ENCODE peak calls at places on chromosomes 1 and 21, in four cellular contexts. One of them, this sample, is unnamed.
A peak's percentile ranks its signal among the peaks of the same experiment; 100 is the strongest.

GRCh38 chr1:235011064-235011598 is 117.5 kb downstream of the TOMM20 start:
- DNase-seq in activated CD4-positive, alpha-beta T cell treated with anti-CD3 and anti-CD28 coated beads, Interleukin-2, amount 50 U/mL, for 24 hours: peak; percentile 40
- DNase-seq in left ventricle myocardium inferior: no peak
- DNase-seq in A549: no peak
- DNase-seq in this sample: no peak

GRCh38 chr1:41485605-41486004 is 1.1 kb upstream of the EDN2 start:
- DNase-seq in left ventricle myocardium inferior: no peak
- DNase-seq in A549: peak; percentile 35
- DNase-seq in activated CD4-positive, alpha-beta T cell treated with anti-CD3 and anti-CD28 coated beads, Interleukin-2, amount 50 U/mL, for 24 hours: no peak
- DNase-seq in this sample: no peak

GRCh38 chr1:99552215-99552614 is 93.7 kb upstream of the PALMD start:
- DNase-seq in left ventricle myocardium inferior: no peak
- DNase-seq in A549: no peak
- DNase-seq in activated CD4-positive, alpha-beta T cell treated with anti-CD3 and anti-CD28 coated beads, Interleukin-2, amount 50 U/mL, for 24 hours: no peak
- DNase-seq in this sample: no peak

GRCh38 chr1:234927968-234928635 is 200.5 kb downstream of the TOMM20 start:
- DNase-seq in activated CD4-positive, alpha-beta T cell treated with anti-CD3 and anti-CD28 coated beads, Interleukin-2, amount 50 U/mL, for 24 hours: no peak
- DNase-seq in A549: no peak
- DNase-seq in left ventricle myocardium inferior: no peak
- DNase-seq in this sample: no peak

GRCh38 chr1:4655674-4656532 is 1.5 kb downstream of the AJAP1 start:
- DNase-seq in activated CD4-positive, alpha-beta T cell treated with anti-CD3 and anti-CD28 coated beads, Interleukin-2, amount 50 U/mL, for 24 hours: no peak
- DNase-seq in A549: peak; percentile 76
- DNase-seq in left ventricle myocardium inferior: peak; percentile 41
- DNase-seq in this sample: peak; percentile 87

GRCh38 chr21:37378700-37379139 is 12.1 kb downstream of the DYRK1A start:
- DNase-seq in left ventricle myocardium inferior: no peak
- DNase-seq in A549: no peak
- DNase-seq in activated CD4-positive, alpha-beta T cell treated with anti-CD3 and anti-CD28 coated beads, Interleukin-2, amount 50 U/mL, for 24 hours: no peak
- DNase-seq in this sample: no peak

GRCh38 chr1:32817815-32818786 is 648 bp downstream of the S100PBP start:
- DNase-seq in A549: peak; percentile 62
- DNase-seq in left ventricle myocardium inferior: peak; percentile 83
- DNase-seq in activated CD4-positive, alpha-beta T cell treated with anti-CD3 and anti-CD28 coated beads, Interleukin-2, amount 50 U/mL, for 24 hours: no peak
- DNase-seq in this sample: peak; percentile 89

GRCh38 chr1:208595745-208596144 is 351.6 kb upstream of the PLXNA2 start:
- DNase-seq in left ventricle myocardium inferior: no peak
- DNase-seq in activated CD4-positive, alpha-beta T cell treated with anti-CD3 and anti-CD28 coated beads, Interleukin-2, amount 50 U/mL, for 24 hours: no peak
- DNase-seq in A549: no peak
- DNase-seq in this sample: no peak

GRCh38 chr1:154567386-154568164 is at the start of gene CHRNB2:
- DNase-seq in left ventricle myocardium inferior: peak; percentile 71
- DNase-seq in activated CD4-positive, alpha-beta T cell treated with anti-CD3 and anti-CD28 coated beads, Interleukin-2, amount 50 U/mL, for 24 hours: peak; percentile 55
- DNase-seq in A549: peak; percentile 69
- DNase-seq in this sample: peak; percentile 91

GRCh38 chr21:41570791-41571355 is 62.9 kb upstream of the TMPRSS2 start:
- DNase-seq in activated CD4-positive, alpha-beta T cell treated with anti-CD3 and anti-CD28 coated beads, Interleukin-2, amount 50 U/mL, for 24 hours: no peak
- DNase-seq in left ventricle myocardium inferior: no peak
- DNase-seq in A549: no peak
- DNase-seq in this sample: no peak

GRCh38 chr1:186465956-186466355 is 5.0 kb upstream of the PDC start:
- DNase-seq in left ventricle myocardium inferior: no peak
- DNase-seq in A549: no peak
- DNase-seq in activated CD4-positive, alpha-beta T cell treated with anti-CD3 and anti-CD28 coated beads, Interleukin-2, amount 50 U/mL, for 24 hours: no peak
- DNase-seq in this sample: no peak

GRCh38 chr21:18493420-18493819 is 89.8 kb upstream of the TMPRSS15 start:
- DNase-seq in A549: no peak
- DNase-seq in left ventricle myocardium inferior: no peak
- DNase-seq in activated CD4-positive, alpha-beta T cell treated with anti-CD3 and anti-CD28 coated beads, Interleukin-2, amount 50 U/mL, for 24 hours: no peak
- DNase-seq in this sample: no peak

GRCh38 chr21:46006547-46007497 is 25.3 kb downstream of the COL6A1 start:
- DNase-seq in activated CD4-positive, alpha-beta T cell treated with anti-CD3 and anti-CD28 coated beads, Interleukin-2, amount 50 U/mL, for 24 hours: no peak
- DNase-seq in left ventricle myocardium inferior: no peak
- DNase-seq in A549: no peak
- DNase-seq in this sample: no peak

GRCh38 chr1:14945132-14946010 is 208.2 kb upstream of the TMEM51 start:
- DNase-seq in activated CD4-positive, alpha-beta T cell treated with anti-CD3 and anti-CD28 coated beads, Interleukin-2, amount 50 U/mL, for 24 hours: no peak
- DNase-seq in left ventricle myocardium inferior: peak; percentile 49
- DNase-seq in A549: no peak
- DNase-seq in this sample: no peak

GRCh38 chr1:194339451-194339850 is 1153.0 kb upstream of the B3GALT2 start:
- DNase-seq in left ventricle myocardium inferior: no peak
- DNase-seq in activated CD4-positive, alpha-beta T cell treated with anti-CD3 and anti-CD28 coated beads, Interleukin-2, amount 50 U/mL, for 24 hours: no peak
- DNase-seq in A549: no peak
- DNase-seq in this sample: no peak

GRCh38 chr1:205969229-205969628 is 26.0 kb upstream of the SLC26A9 start:
- DNase-seq in A549: no peak
- DNase-seq in left ventricle myocardium inferior: no peak
- DNase-seq in activated CD4-positive, alpha-beta T cell treated with anti-CD3 and anti-CD28 coated beads, Interleukin-2, amount 50 U/mL, for 24 hours: no peak
- DNase-seq in this sample: no peak

GRCh38 chr1:148318123-148318899 is 164.8 kb downstream of the PPIAL4G start:
- DNase-seq in A549: no peak
- DNase-seq in activated CD4-positive, alpha-beta T cell treated with anti-CD3 and anti-CD28 coated beads, Interleukin-2, amount 50 U/mL, for 24 hours: no peak
- DNase-seq in left ventricle myocardium inferior: peak; percentile 28
- DNase-seq in this sample: no peak

GRCh38 chr21:34354836-34355235 is 9.0 kb upstream of the KCNE2 start:
- DNase-seq in activated CD4-positive, alpha-beta T cell treated with anti-CD3 and anti-CD28 coated beads, Interleukin-2, amount 50 U/mL, for 24 hours: no peak
- DNase-seq in left ventricle myocardium inferior: no peak
- DNase-seq in A549: no peak
- DNase-seq in this sample: no peak

GRCh38 chr1:247147781-247148180 is 24.0 kb downstream of the ZNF124 start:
- DNase-seq in left ventricle myocardium inferior: no peak
- DNase-seq in activated CD4-positive, alpha-beta T cell treated with anti-CD3 and anti-CD28 coated beads, Interleukin-2, amount 50 U/mL, for 24 hours: no peak
- DNase-seq in A549: no peak
- DNase-seq in this sample: no peak

GRCh38 chr1:43833013-43833412 is 100.6 kb upstream of the ARTN start:
- DNase-seq in A549: no peak
- DNase-seq in left ventricle myocardium inferior: no peak
- DNase-seq in activated CD4-positive, alpha-beta T cell treated with anti-CD3 and anti-CD28 coated beads, Interleukin-2, amount 50 U/mL, for 24 hours: no peak
- DNase-seq in this sample: no peak

GRCh38 chr1:167121375-167122120 is 27.7 kb downstream of the STYXL2 start:
- DNase-seq in activated CD4-positive, alpha-beta T cell treated with anti-CD3 and anti-CD28 coated beads, Interleukin-2, amount 50 U/mL, for 24 hours: no peak
- DNase-seq in left ventricle myocardium inferior: no peak
- DNase-seq in A549: peak; percentile 58
- DNase-seq in this sample: peak; percentile 75

GRCh38 chr1:246035060-246035531 is 472.0 kb downstream of the SMYD3 start:
- DNase-seq in left ventricle myocardium inferior: no peak
- DNase-seq in activated CD4-positive, alpha-beta T cell treated with anti-CD3 and anti-CD28 coated beads, Interleukin-2, amount 50 U/mL, for 24 hours: no peak
- DNase-seq in A549: no peak
- DNase-seq in this sample: no peak

GRCh38 chr1:237799762-237800474 is 90.8 kb downstream of the ZP4 start:
- DNase-seq in A549: peak; percentile 82
- DNase-seq in left ventricle myocardium inferior: peak; percentile 32
- DNase-seq in activated CD4-positive, alpha-beta T cell treated with anti-CD3 and anti-CD28 coated beads, Interleukin-2, amount 50 U/mL, for 24 hours: no peak
- DNase-seq in this sample: peak; percentile 71

GRCh38 chr1:234957330-234958065 is 171.1 kb downstream of the TOMM20 start:
- DNase-seq in activated CD4-positive, alpha-beta T cell treated with anti-CD3 and anti-CD28 coated beads, Interleukin-2, amount 50 U/mL, for 24 hours: no peak
- DNase-seq in A549: peak; percentile 95
- DNase-seq in left ventricle myocardium inferior: no peak
- DNase-seq in this sample: peak; percentile 65

GRCh38 chr1:94526152-94526551 is 15.4 kb downstream of the F3 start:
- DNase-seq in left ventricle myocardium inferior: no peak
- DNase-seq in A549: no peak
- DNase-seq in activated CD4-positive, alpha-beta T cell treated with anti-CD3 and anti-CD28 coated beads, Interleukin-2, amount 50 U/mL, for 24 hours: no peak
- DNase-seq in this sample: no peak

GRCh38 chr1:240491156-240491555 is 120.8 kb downstream of the GREM2 start:
- DNase-seq in activated CD4-positive, alpha-beta T cell treated with anti-CD3 and anti-CD28 coated beads, Interleukin-2, amount 50 U/mL, for 24 hours: no peak
- DNase-seq in left ventricle myocardium inferior: no peak
- DNase-seq in A549: no peak
- DNase-seq in this sample: no peak

GRCh38 chr1:46094454-46094853 is 38.0 kb downstream of the PIK3R3 start:
- DNase-seq in A549: no peak
- DNase-seq in activated CD4-positive, alpha-beta T cell treated with anti-CD3 and anti-CD28 coated beads, Interleukin-2, amount 50 U/mL, for 24 hours: no peak
- DNase-seq in left ventricle myocardium inferior: no peak
- DNase-seq in this sample: no peak